ENCODE peak calls at places on chromosomes 4 and X, in ten cellular contexts. G, I, F, U, Z, Y, P, O, B and D are unnamed samples. For H3K27me3, the result is how much of the 10 kb centered on the place peaks cover.

GRCh38 chr4:10416441-10416840 is 40.8 kb downstream of the ZNF518B start:
- DNase-seq in G (no peak), I (no peak), F (no peak), U (no peak), Z (no peak), Y (no peak), P (no peak), O (no peak), B (no peak), D (no peak)

GRCh38 chr4:94758141-94758699 is 465 bp downstream of the BMPR1B start:
- DNase-seq in G (peak), I (no peak), F (peak), U (no peak), Z (peak), Y (peak), P (no peak), O (peak), B (peak), D (peak)

GRCh38 chrX:30219372-30219771 is 4.0 kb downstream of the MAGEB2 start:
- DNase-seq in G (no peak), I (no peak), F (peak), U (no peak), Z (no peak), Y (no peak), P (no peak), O (no peak), B (no peak), D (no peak)

GRCh38 chrX:39816871-39817731 is 280.7 kb downstream of the BCOR start:
- DNase-seq in G (peak), I (peak), F (peak), U (no peak), Z (no peak), Y (peak), P (no peak), O (no peak), B (no peak), D (no peak)

GRCh38 chrX:8939344-8939743 is 94.6 kb downstream of the FAM9B start:
- DNase-seq in G (no peak), I (no peak), F (no peak), U (no peak), Z (no peak), Y (no peak), P (no peak), O (no peak), B (no peak), D (no peak)

GRCh38 chrX:130770615-130771014 is 132.4 kb downstream of the ENOX2 start:
- DNase-seq in G (no peak), I (no peak), F (no peak), U (no peak), Z (no peak), Y (peak), P (no peak), O (no peak), B (no peak), D (no peak)

GRCh38 chr4:38144029-38144428 is 183.8 kb downstream of the PTTG2 start:
- DNase-seq in G (no peak), I (no peak), F (no peak), U (no peak), Z (no peak), Y (no peak), P (no peak), O (no peak), B (no peak), D (no peak)

GRCh38 chr4:104860227-104861123 is 286.2 kb upstream of the TET2 start:
- DNase-seq in G (peak), I (peak), F (peak), U (no peak), Z (no peak), Y (peak), P (no peak), O (peak), B (peak), D (peak)

GRCh38 chrX:47507204-47507878 is 24.3 kb upstream of the ZNF41 start:
- DNase-seq in G (no peak), I (no peak), F (no peak), U (no peak), Z (no peak), Y (no peak), P (no peak), O (no peak), B (no peak), D (no peak)

GRCh38 chr4:81508786-81509574 is 37.3 kb upstream of the RASGEF1B start:
- DNase-seq in G (no peak), I (no peak), F (no peak), U (no peak), Z (no peak), Y (no peak), P (no peak), O (no peak), B (no peak), D (no peak)

GRCh38 chr4:99833766-99834165 is 17.1 kb downstream of the DAPP1 start:
- DNase-seq in G (no peak), I (no peak), F (no peak), U (no peak), Z (no peak), Y (no peak), P (no peak), O (no peak), B (no peak), D (no peak)

GRCh38 chr4:95599777-95600436 is 51.1 kb upstream of the UNC5C start:
- DNase-seq in G (no peak), I (no peak), F (no peak), U (no peak), Z (no peak), Y (no peak), P (no peak), O (no peak), B (no peak), D (no peak)

GRCh38 chr4:20403317-20403716 is 151.6 kb downstream of the SLIT2 start:
- DNase-seq in G (no peak), I (no peak), F (no peak), U (no peak), Z (no peak), Y (no peak), P (no peak), O (no peak), B (no peak), D (no peak)

GRCh38 chr4:141860974-141861373 is 224.6 kb downstream of the IL15 start:
- DNase-seq in G (no peak), I (no peak), F (no peak), U (no peak), Z (no peak), Y (no peak), P (no peak), O (no peak), B (no peak), D (no peak)

GRCh38 chr4:168803727-168804126 is 206.3 kb downstream of the CBR4 start:
- DNase-seq in G (no peak), I (no peak), F (peak), U (no peak), Z (no peak), Y (peak), P (no peak), O (no peak), B (no peak), D (no peak)

GRCh38 chr4:80006935-80007744 is 65.9 kb downstream of the ANTXR2 start:
- DNase-seq in G (peak), I (no peak), F (no peak), U (no peak), Z (no peak), Y (no peak), P (no peak), O (no peak), B (no peak), D (no peak)

GRCh38 chr4:127509155-127509554 is 123.6 kb upstream of the INTU start:
- DNase-seq in G (no peak), I (no peak), F (no peak), U (no peak), Z (no peak), Y (peak), P (no peak), O (no peak), B (no peak), D (no peak)

GRCh38 chrX:12137982-12138365 is 299 bp upstream of the FRMPD4 start:
- DNase-seq in G (no peak), I (no peak), F (no peak), U (no peak), Z (no peak), Y (no peak), P (no peak), O (no peak), B (no peak), D (no peak)

GRCh38 chr4:86264269-86264668 is 95.6 kb downstream of the MAPK10 start:
- DNase-seq in G (no peak), I (no peak), F (no peak), U (no peak), Z (no peak), Y (no peak), P (no peak), O (no peak), B (no peak), D (no peak)

GRCh38 chr4:55568905-55569504 is 22.3 kb upstream of the CLOCK start:
- DNase-seq in G (no peak), I (no peak), F (no peak), U (no peak), Z (no peak), Y (no peak), P (no peak), O (no peak), B (no peak), D (no peak)

GRCh38 chrX:120672389-120672788 is 42.5 kb upstream of the C1GALT1C1 start:
- DNase-seq in G (peak), I (no peak), F (no peak), U (no peak), Z (peak), Y (peak), P (no peak), O (no peak), B (peak), D (peak)

GRCh38 chr4:114151-114550 is 10.2 kb upstream of the ZNF718 start:
- DNase-seq in G (no peak), I (no peak), F (no peak), U (no peak), Z (no peak), Y (no peak), P (no peak), O (no peak), B (no peak), D (no peak)

GRCh38 chr4:42397635-42398447 is 553 bp downstream of the SHISA3 start:
- DNase-seq in G (peak), I (no peak), F (peak), U (no peak), Z (no peak), Y (peak), P (no peak), O (no peak), B (no peak), D (no peak)

GRCh38 chr4:22457348-22457747 is 58.5 kb downstream of the ADGRA3 start:
- DNase-seq in G (no peak), I (no peak), F (no peak), U (no peak), Z (no peak), Y (no peak), P (no peak), O (no peak), B (no peak), D (no peak)

GRCh38 chr4:140800686-140801085 is 44.5 kb upstream of the TBC1D9 start:
- DNase-seq in G (no peak), I (no peak), F (no peak), U (no peak), Z (no peak), Y (no peak), P (no peak), O (peak), B (no peak), D (no peak)

GRCh38 chr4:37928896-37929537 is 31.2 kb upstream of the PTTG2 start:
- DNase-seq in G (no peak), I (no peak), F (no peak), U (no peak), Z (no peak), Y (peak), P (no peak), O (no peak), B (no peak), D (no peak)

GRCh38 chr4:158783775-158784174 is 14.9 kb downstream of the FNIP2 start:
- DNase-seq in G (no peak), I (no peak), F (no peak), U (no peak), Z (no peak), Y (peak), P (no peak), O (no peak), B (no peak), D (no peak)

GRCh38 chr4:130077275-130077674 is 981.3 kb downstream of the C4orf33 start:
- DNase-seq in G (no peak), I (no peak), F (no peak), U (no peak), Z (no peak), Y (no peak), P (no peak), O (no peak), B (no peak), D (no peak)

GRCh38 chr4:95363579-95363965 is 185.2 kb downstream of the UNC5C start:
- DNase-seq in G (no peak), I (no peak), F (no peak), U (no peak), Z (no peak), Y (no peak), P (no peak), O (no peak), B (no peak), D (no peak)

GRCh38 chrX:107730298-107730655 is 45.3 kb downstream of the TSC22D3 start:
- DNase-seq in G (no peak), I (no peak), F (no peak), U (no peak), Z (no peak), Y (no peak), P (no peak), O (no peak), B (no peak), D (no peak)
- H3K27ac ChIP-seq in G (peak), I (no peak), F (no peak), U (no peak), Z (peak), Y (no peak), P (peak), O (peak), B (peak), D (peak)

GRCh38 chrX:17859609-17860178 is 1.4 kb downstream of the RAI2 start:
- DNase-seq in G (peak), I (no peak), F (peak), U (peak), Z (no peak), Y (no peak), P (no peak), O (peak), B (no peak), D (no peak)
- H3K27me3 ChIP-seq in G (under half), I (under half), F (half or more), U (under half), Z (under half), Y (under half), P (under half), O (under half), B (under half), D (under half)

DNA sequence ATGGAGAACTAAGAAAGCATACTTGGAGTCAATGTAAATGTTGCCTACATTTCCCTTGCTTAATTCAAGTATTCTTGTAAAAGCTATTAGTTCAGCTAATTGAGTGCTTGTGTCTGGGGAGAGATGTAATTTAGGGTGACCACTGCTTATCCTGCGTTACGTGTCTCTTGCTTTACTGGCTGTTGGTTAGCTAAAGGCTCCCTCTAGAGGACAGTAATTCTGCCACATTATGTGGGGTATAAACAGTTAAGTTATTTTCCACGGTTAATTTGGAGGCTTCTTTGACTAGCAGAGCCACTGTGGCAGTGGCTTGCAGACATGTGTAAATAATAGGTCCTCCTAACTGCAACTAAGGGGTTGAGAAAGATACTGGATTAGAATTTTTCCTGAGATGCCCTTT is 25.3 kb upstream of the NAF1 start:
- DNase-seq in G (no peak), I (peak), F (no peak), U (no peak), Z (no peak), Y (no peak), P (no peak), O (no peak), B (no peak), D (no peak)
- TF ChIP-seq CTCF in G (peak), I (peak), F (peak), U (no peak), Z (peak), Y (peak), P (no peak), O (peak), B (no peak), D (no peak)

GRCh38 chr4:1208266-1208961 is 36.0 kb upstream of the SPON2 start:
- DNase-seq in G (no peak), I (no peak), F (no peak), U (no peak), Z (peak), Y (no peak), P (no peak), O (peak), B (no peak), D (no peak)
- H3K27ac ChIP-seq in G (peak), I (no peak), F (peak), U (no peak), Z (peak), Y (no peak), P (peak), O (peak), B (peak), D (peak)

DNA sequence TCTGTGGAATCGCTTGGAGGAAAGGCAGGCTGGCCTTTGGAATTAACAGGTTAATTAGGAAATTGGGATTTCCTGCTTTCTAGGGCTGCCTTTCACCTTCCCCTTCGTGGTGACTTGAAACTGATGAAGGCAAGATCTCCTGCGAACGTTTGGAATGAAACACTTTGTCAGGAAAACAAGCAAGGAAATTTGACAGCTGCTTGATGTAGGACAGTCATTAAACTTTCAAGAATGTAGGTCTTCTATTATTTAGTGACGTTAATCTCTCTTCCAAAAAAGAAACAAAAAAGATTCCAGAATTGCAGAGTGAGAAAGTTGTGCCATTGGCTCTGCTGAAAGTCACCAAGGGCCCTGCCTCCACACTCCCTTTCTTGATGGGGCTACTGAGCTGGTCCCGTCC is 155.6 kb upstream of the SCML1 start:
- DNase-seq in G (no peak), I (no peak), F (no peak), U (no peak), Z (no peak), Y (no peak), P (no peak), O (no peak), B (no peak), D (no peak)
- H3K27me3 ChIP-seq in G (under half), I (under half), F (under half), U (under half), Z (under half), Y (under half), P (under half), O (under half), B (under half), D (under half)

DNA sequence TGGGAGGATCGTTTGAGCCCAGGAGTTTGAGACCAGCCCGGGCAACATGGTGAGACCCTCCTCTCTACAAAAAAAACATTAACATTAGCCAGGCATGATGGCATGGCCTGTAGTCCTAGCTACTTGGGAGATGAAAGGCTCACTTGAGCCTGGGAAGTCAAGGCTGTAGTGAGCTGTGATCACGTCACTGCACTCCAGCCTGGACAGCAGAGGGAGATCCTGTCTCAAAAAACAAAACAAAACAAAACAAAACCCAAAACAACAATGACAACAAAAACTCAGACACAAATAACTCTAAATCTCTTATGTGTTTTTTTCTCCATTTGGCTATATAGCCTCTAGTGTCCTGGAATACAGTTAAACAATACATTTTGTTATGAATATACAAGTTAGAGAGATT is 127.3 kb upstream of the STK26 start:
- DNase-seq in G (no peak), I (no peak), F (no peak), U (no peak), Z (no peak), Y (no peak), P (no peak), O (no peak), B (no peak), D (no peak)
- TF ChIP-seq CTCF in G (no peak), I (peak), F (peak), U (peak), Z (no peak), Y (no peak), P (no peak), O (no peak), B (no peak), D (no peak)

GRCh38 chrX:102745513-102746133 is 25.1 kb downstream of the GPRASP3 start:
- DNase-seq in G (peak), I (no peak), F (peak), U (peak), Z (no peak), Y (no peak), P (no peak), O (no peak), B (no peak), D (peak)

GRCh38 chrX:102744307-102744706 is 23.8 kb downstream of the GPRASP3 start:
- DNase-seq in G (no peak), I (no peak), F (no peak), U (no peak), Z (no peak), Y (no peak), P (no peak), O (no peak), B (no peak), D (no peak)

DNA sequence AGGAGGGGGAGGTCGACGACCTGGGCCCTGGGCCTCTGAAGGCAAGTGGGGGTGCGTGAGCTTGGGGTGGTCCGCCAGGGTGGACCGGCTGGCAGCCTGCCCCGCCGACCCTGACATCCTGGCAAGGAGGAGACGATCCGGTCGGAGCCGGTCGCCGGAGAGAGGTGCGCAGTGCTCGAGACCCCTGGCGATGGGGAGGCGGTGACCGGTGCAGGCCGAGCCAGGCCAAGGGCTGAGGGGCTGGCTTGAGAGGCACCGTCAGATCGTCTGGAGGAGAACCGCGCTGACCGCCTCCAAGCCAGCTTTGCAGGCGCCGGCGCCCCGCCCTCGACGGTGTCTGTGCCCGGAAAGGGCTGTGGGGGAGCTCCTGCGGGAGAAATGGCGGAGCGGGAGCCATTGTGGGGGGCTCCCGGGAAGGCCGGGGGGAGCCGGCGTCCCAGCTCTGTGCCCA is 25.6 kb downstream of the GPRASP3 start:
- DNase-seq in G (peak), I (no peak), F (peak), U (peak), Z (peak), Y (no peak), P (no peak), O (peak), B (no peak), D (peak)
- H3K27ac ChIP-seq in G (peak), I (no peak), F (no peak), U (no peak), Z (no peak), Y (no peak), P (peak), O (no peak), B (no peak), D (peak)

DNA sequence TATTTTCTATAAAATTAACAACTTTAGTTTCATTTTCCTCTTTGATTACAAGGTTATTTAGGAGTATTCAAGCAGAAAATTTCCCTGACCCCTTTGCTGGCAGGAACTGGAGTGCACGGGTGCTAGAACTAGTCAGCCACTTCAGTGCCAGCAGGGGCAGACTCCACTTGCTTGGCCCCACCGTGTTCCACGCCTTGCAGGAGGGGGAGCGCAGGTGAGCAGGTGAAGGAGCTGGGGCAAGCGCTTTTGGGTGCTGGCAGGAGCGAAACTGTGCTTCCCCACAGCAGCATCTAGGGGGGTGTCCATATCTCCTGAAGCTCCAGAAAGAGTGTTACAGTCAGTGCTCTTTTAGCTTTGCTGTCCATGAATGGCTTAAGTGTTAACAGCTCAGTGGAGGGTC is 45.5 kb downstream of the MID2 start:
- DNase-seq in G (no peak), I (no peak), F (no peak), U (no peak), Z (no peak), Y (no peak), P (no peak), O (no peak), B (no peak), D (no peak)
- H3K27me3 ChIP-seq in G (under half), I (under half), F (under half), U (under half), Z (under half), Y (under half), P (under half), O (under half), B (under half), D (under half)

DNA sequence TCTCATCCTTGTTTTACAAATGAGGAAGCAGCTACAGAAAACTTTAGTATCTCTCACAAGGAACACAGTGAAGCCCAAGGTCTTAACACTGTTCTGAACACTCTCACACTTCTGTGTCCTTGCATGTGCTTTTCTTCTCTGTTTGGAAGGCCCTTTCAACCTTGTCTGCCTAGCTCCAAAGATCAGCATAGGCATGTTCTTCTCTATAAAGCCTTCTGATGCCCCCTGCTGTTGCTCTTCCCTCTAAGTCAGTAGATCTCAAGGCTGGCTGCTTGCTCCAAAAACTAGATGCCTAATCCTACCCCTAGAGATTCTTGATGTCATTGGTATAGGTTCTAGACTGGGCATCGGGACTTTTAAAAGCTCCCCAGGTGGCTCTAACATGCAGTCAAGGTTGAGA is 5.9 kb downstream of the APOO start:
- DNase-seq in G (peak), I (peak), F (peak), U (no peak), Z (peak), Y (peak), P (no peak), O (peak), B (peak), D (peak)
- TF ChIP-seq CTCF in G (peak), I (peak), F (no peak), U (no peak), Z (peak), Y (peak), P (no peak), O (peak), B (peak), D (peak)